ENCODE peak calls at places on chromosomes 11 and 22, in four cellular contexts. A is H1, L is HepG2, I is GM12878. B is an unnamed sample.
A peak's percentile ranks its signal among the peaks of the same experiment; 100 is the strongest.

GRCh38 chr11:68673991-68674390 is 10.4 kb upstream of the GAL start:
- DNase-seq in A (no peak), L (no peak), I (no peak), B (no peak)

GRCh38 chr11:93073508-93074280 is 104.2 kb downstream of the MTNR1B start:
- DNase-seq in A (no peak), L (no peak), I (no peak), B (no peak)

GRCh38 chr22:45781459-45781858 is 109.8 kb downstream of the ATXN10 start:
- DNase-seq in A (no peak), L (no peak), I (no peak), B (no peak)

GRCh38 chr11:32325725-32326124 is 109.6 kb downstream of the WT1 start:
- DNase-seq in A (no peak), L (no peak), I (no peak), B (no peak)

GRCh38 chr11:116698080-116698479 is 74.7 kb downstream of the BUD13 start:
- DNase-seq in A (no peak), L (no peak), I (no peak), B (no peak)

GRCh38 chr22:42294034-42294985 is 23.9 kb upstream of the TCF20 start:
- DNase-seq in A (no peak), L (peak; percentile 39), I (no peak), B (no peak)

GRCh38 chr11:119751281-119752060 is 22.5 kb upstream of the NECTIN1 start:
- DNase-seq in A (no peak), L (no peak), I (peak; percentile 70), B (no peak)

GRCh38 chr22:49670610-49671330 is 156.9 kb downstream of the BRD1 start:
- DNase-seq in A (no peak), L (no peak), I (no peak), B (no peak)

GRCh38 chr11:104380358-104380757 is 216.4 kb upstream of the PDGFD start:
- DNase-seq in A (no peak), L (no peak), I (no peak), B (no peak)

GRCh38 chr11:125348704-125349635 is 147.1 kb downstream of the FEZ1 start:
- DNase-seq in A (no peak), L (peak; percentile 23), I (no peak), B (no peak)

GRCh38 chr11:108199446-108200321 is 22.8 kb downstream of the NPAT start:
- DNase-seq in A (no peak), L (no peak), I (peak; percentile 68), B (no peak)

GRCh38 chr11:89491141-89491690 is at the start of gene NOX4:
- DNase-seq in A (no peak), L (no peak), I (no peak), B (peak; percentile 42)

GRCh38 chr11:67071420-67072284 is 15.0 kb downstream of the RHOD start:
- DNase-seq in A (peak; percentile 83), L (peak; percentile 53), I (no peak), B (peak; percentile 86)

GRCh38 chr11:67072295-67072694 is 15.6 kb downstream of the RHOD start:
- DNase-seq in A (no peak), L (no peak), I (no peak), B (no peak)

GRCh38 chr11:67079065-67079464 is 22.4 kb downstream of the RHOD start:
- DNase-seq in A (no peak), L (no peak), I (peak; percentile 45), B (no peak)

GRCh38 chr11:67073908-67074307 is 17.3 kb downstream of the RHOD start:
- DNase-seq in A (no peak), L (no peak), I (no peak), B (no peak)

GRCh38 chr11:67076202-67076601 is 19.6 kb downstream of the RHOD start:
- DNase-seq in A (no peak), L (peak; percentile 50), I (no peak), B (no peak)
- TF ChIP-seq SUZ12 in A (no peak), L (no peak), I (no peak), B (no peak)

GRCh38 chr11:27875480-27876208 is 175.4 kb upstream of the BDNF start:
- DNase-seq in A (no peak), L (no peak), I (no peak), B (no peak)
- TF ChIP-seq YY1 in A (no peak), L (no peak), I (no peak), B (no peak)

GRCh38 chr22:37757663-37758062 is 50.1 kb upstream of the GCAT start:
- DNase-seq in A (no peak), L (no peak), I (no peak), B (no peak)
- H3K4me3 ChIP-seq in A (no peak overlapping the region), L (no peak overlapping the region), I (no peak overlapping the region), B (no peak overlapping the region)

DNA sequence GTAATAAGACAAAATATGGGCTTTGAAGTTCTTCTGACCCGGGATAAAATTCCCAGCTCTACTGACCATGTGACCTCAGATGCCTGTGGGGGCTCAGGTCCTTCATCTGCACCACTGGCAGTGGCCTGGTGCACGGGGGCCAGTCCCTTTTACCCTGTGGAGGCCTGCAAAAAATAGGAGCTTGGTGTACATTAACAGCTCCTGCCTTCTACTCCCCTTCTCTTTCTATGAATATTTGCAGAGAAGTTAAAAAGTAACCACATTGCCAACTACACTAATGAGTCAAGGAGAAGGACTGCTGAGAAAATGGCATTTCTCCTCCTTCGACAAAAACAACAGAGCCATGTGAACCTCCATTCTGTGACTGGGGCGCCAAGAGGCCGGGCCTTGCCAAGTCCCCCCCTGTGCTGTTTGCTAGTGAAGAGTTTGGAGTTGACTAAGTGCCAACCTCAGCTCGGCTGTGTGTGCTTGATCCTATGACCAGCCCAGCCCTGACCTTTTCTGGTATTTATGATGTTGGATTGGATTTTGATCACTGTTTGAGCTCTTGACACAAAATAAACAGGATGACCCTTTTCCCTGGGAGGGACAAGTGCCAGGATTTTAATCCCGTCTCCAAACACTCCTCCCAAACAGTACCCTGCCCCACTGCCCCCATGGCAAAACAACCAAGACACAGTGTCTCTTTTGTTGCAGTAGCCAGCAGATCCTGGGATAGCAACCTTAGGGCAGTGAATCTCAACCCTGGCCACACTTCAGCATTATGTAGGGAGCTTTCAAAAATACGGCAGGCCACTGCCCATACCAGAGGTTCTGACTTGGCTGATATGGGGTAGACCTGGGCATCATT is 380.1 kb downstream of the LARGE1 start:
- DNase-seq in A (no peak), L (peak; percentile 100), I (no peak), B (no peak)
- TF ChIP-seq SUZ12 in A (no peak), L (no peak), I (no peak), B (no peak)

GRCh38 chr22:25564979-25565677 is 653 bp downstream of the GRK3 start:
- DNase-seq in A (peak; percentile 36), L (no peak), I (no peak), B (peak; percentile 13)
- TF ChIP-seq YY1 in A (peak; percentile 70), L (peak; percentile 86), I (peak; percentile 84), B (no peak)

DNA sequence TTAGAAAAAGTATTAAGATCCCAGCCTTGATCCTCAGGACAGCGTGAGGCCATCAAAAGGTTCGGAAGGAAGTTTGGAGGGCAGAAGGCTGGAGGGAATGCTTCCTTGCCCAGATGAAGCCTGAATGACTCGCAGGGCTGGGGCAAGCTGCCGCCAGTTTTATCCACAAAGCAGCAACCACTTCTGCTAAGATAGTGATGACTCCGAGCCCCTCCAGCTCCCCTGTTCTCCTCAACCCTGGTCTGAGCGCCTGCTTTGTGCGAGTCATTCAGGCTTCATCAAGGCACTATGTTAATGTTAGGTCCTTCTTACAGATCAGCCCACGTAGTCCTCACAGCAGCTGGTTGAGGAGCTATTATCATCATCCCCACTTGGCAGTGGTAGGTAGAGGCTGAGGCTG is 158.8 kb downstream of the COMMD9 start:
- DNase-seq in A (no peak), L (no peak), I (no peak), B (no peak)
- H3K4me3 ChIP-seq in A (no peak overlapping the region), L (no peak overlapping the region), I (no peak overlapping the region), B (no peak overlapping the region)

GRCh38 chr22:17871726-17872458 is 97.6 kb upstream of the BID start:
- DNase-seq in A (no peak), L (no peak), I (no peak), B (no peak)
- TF ChIP-seq SUZ12 in A (no peak), L (no peak), I (no peak), B (no peak)

GRCh38 chr11:43904737-43905515 is 24.3 kb downstream of the ALKBH3 start:
- DNase-seq in A (no peak), L (no peak), I (no peak), B (no peak)
- TF ChIP-seq YY1 in A (no peak), L (no peak), I (no peak), B (no peak)